ENCODE peak calls at places on chromosome 6, in seven cellular contexts. F, A, B, H, O, P and L are unnamed samples. For H3K4me1, the result is how much of the 10 kb centered on the place peaks cover.

GRCh38 chr6:16079354-16079753 is 49.5 kb upstream of the MYLIP start:
- DNase-seq in F (no peak), A (no peak), B (no peak), H (no peak), O (no peak), P (no peak), L (no peak)

GRCh38 chr6:128507337-128508310 is 12.8 kb downstream of the PTPRK start:
- DNase-seq in F (peak), A (no peak), B (peak), H (no peak), O (no peak), P (no peak), L (no peak)

GRCh38 chr6:3427740-3428085 is 29.1 kb downstream of the SLC22A23 start:
- DNase-seq in F (no peak), A (no peak), B (no peak), H (no peak), O (no peak), P (no peak), L (no peak)

GRCh38 chr6:41712651-41713103 is 22.7 kb downstream of the TFEB start:
- DNase-seq in F (no peak), A (no peak), B (no peak), H (no peak), O (no peak), P (no peak), L (no peak)

GRCh38 chr6:62707914-62708313 is 421.9 kb upstream of the KHDRBS2 start:
- DNase-seq in F (no peak), A (no peak), B (no peak), H (no peak), O (no peak), P (no peak), L (no peak)

GRCh38 chr6:78942451-78942850 is 75.1 kb downstream of the IRAK1BP1 start:
- DNase-seq in F (no peak), A (no peak), B (peak), H (no peak), O (no peak), P (no peak), L (no peak)

GRCh38 chr6:43579171-43579570 is 3.2 kb downstream of the POLH start:
- DNase-seq in F (peak), A (no peak), B (peak), H (no peak), O (no peak), P (no peak), L (no peak)

GRCh38 chr6:3285049-3285639 is 26.4 kb downstream of the PSMG4 start:
- DNase-seq in F (no peak), A (no peak), B (no peak), H (no peak), O (no peak), P (no peak), L (no peak)

GRCh38 chr6:112007805-112008204 is 46.1 kb upstream of the CCN6 start:
- DNase-seq in F (no peak), A (no peak), B (peak), H (no peak), O (no peak), P (no peak), L (no peak)

GRCh38 chr6:168084465-168085160 is 5.6 kb upstream of the FRMD1 start:
- DNase-seq in F (no peak), A (no peak), B (no peak), H (no peak), O (no peak), P (no peak), L (no peak)

GRCh38 chr6:87791485-87791884 is 89.5 kb upstream of the AKIRIN2 start:
- DNase-seq in F (no peak), A (no peak), B (no peak), H (no peak), O (no peak), P (no peak), L (no peak)
- H3K9ac ChIP-seq in F (peak), A (no peak), B (peak), H (no peak), O (no peak), P (no peak), L (no peak)

GRCh38 chr6:169166896-169167580 is 86.6 kb downstream of the THBS2 start:
- DNase-seq in F (no peak), A (no peak), B (no peak), H (peak), O (no peak), P (no peak), L (no peak)

GRCh38 chr6:169165031-169165430 is 88.6 kb downstream of the THBS2 start:
- DNase-seq in F (no peak), A (no peak), B (peak), H (peak), O (no peak), P (no peak), L (no peak)

GRCh38 chr6:169164451-169164850 is 89.2 kb downstream of the THBS2 start:
- DNase-seq in F (no peak), A (no peak), B (no peak), H (no peak), O (no peak), P (no peak), L (no peak)

GRCh38 chr6:169167581-169168301 is 85.9 kb downstream of the THBS2 start:
- DNase-seq in F (no peak), A (no peak), B (peak), H (peak), O (no peak), P (no peak), L (peak)

GRCh38 chr6:169165561-169166300 is 87.9 kb downstream of the THBS2 start:
- DNase-seq in F (no peak), A (no peak), B (peak), H (peak), O (no peak), P (no peak), L (no peak)
- TF ChIP-seq RAD21 in F (no peak), A (no peak), B (no peak), H (no peak), O (no peak), P (no peak), L (no peak)

GRCh38 chr6:134516582-134516981 is 198.7 kb upstream of the SGK1 start:
- DNase-seq in F (no peak), A (no peak), B (no peak), H (no peak), O (no peak), P (no peak), L (no peak)
- H3K4me1 ChIP-seq in F (under half), A (under half), B (under half), H (half or more), O (under half), P (under half), L (under half)

GRCh38 chr6:36755435-36756348 is 58.1 kb downstream of the RAB44 start:
- DNase-seq in F (peak), A (no peak), B (peak), H (no peak), O (peak), P (no peak), L (no peak)
- H3K9ac ChIP-seq in F (no peak), A (peak), B (no peak), H (no peak), O (peak), P (no peak), L (no peak)